ENCODE peak calls at places on chromosomes 3 and 15, in ten cellular contexts. A, P, N, V, H, Q, X, E, M and J are unnamed samples.

GRCh38 chr15:27414168-27414870 is 443.3 kb downstream of the GABRG3 start:
- DNase-seq in A (no peak), P (no peak), N (no peak), V (no peak), H (no peak), Q (peak; percentile 13), X (no peak), E (no peak), M (no peak), J (no peak)

GRCh38 chr3:120645083-120645800 is 36.8 kb downstream of the HGD start:
- DNase-seq in A (no peak), P (no peak), N (peak; percentile 29), V (no peak), H (no peak), Q (peak; percentile 34), X (no peak), E (peak; percentile 36), M (no peak), J (no peak)

GRCh38 chr3:50605901-50606326 is 5.7 kb downstream of the CISH start:
- DNase-seq in A (no peak), P (no peak), N (no peak), V (no peak), H (no peak), Q (no peak), X (peak; percentile 79), E (no peak), M (peak; percentile 57), J (no peak)

GRCh38 chr15:35023794-35024193 is 35.7 kb upstream of the ZNF770 start:
- DNase-seq in A (no peak), P (no peak), N (no peak), V (no peak), H (no peak), Q (no peak), X (no peak), E (no peak), M (no peak), J (peak; percentile 46)

GRCh38 chr15:88987951-88988671 is 74.9 kb upstream of the MFGE8 start:
- DNase-seq in A (no peak), P (peak; percentile 56), N (no peak), V (no peak), H (no peak), Q (no peak), X (no peak), E (no peak), M (no peak), J (peak; percentile 72)

GRCh38 chr15:39555885-39556284 is 25.0 kb upstream of the THBS1 start:
- DNase-seq in A (no peak), P (no peak), N (no peak), V (no peak), H (no peak), Q (peak; percentile 51), X (no peak), E (no peak), M (no peak), J (no peak)

GRCh38 chr3:191424871-191425270 is 36.1 kb upstream of the PYDC2 start:
- DNase-seq in A (no peak), P (no peak), N (no peak), V (no peak), H (no peak), Q (no peak), X (no peak), E (no peak), M (no peak), J (no peak)

GRCh38 chr3:53122933-53123305 is 7.3 kb downstream of the RFT1 start:
- DNase-seq in A (no peak), P (no peak), N (no peak), V (no peak), H (no peak), Q (no peak), X (no peak), E (no peak), M (no peak), J (no peak)

GRCh38 chr3:72145506-72146380 is 360.8 kb upstream of the PROK2 start:
- DNase-seq in A (no peak), P (no peak), N (no peak), V (no peak), H (no peak), Q (peak; percentile 40), X (no peak), E (peak; percentile 46), M (no peak), J (no peak)

GRCh38 chr3:149215474-149215873 is 6.2 kb downstream of the CP start:
- DNase-seq in A (no peak), P (no peak), N (no peak), V (no peak), H (no peak), Q (peak; percentile 39), X (no peak), E (no peak), M (no peak), J (no peak)

GRCh38 chr3:13077431-13078157 is 4.4 kb upstream of the IQSEC1 start:
- DNase-seq in A (no peak), P (no peak), N (peak; percentile 84), V (no peak), H (no peak), Q (no peak), X (peak; percentile 87), E (no peak), M (peak; percentile 81), J (no peak)

GRCh38 chr3:184428561-184429175 is 48.8 kb downstream of the CHRD start:
- DNase-seq in A (peak; percentile 15), P (no peak), N (peak; percentile 42), V (no peak), H (no peak), Q (no peak), X (no peak), E (no peak), M (no peak), J (no peak)

GRCh38 chr3:150348500-150348899 is 59.6 kb upstream of the TSC22D2 start:
- DNase-seq in A (peak; percentile 71), P (no peak), N (no peak), V (no peak), H (no peak), Q (peak; percentile 82), X (no peak), E (no peak), M (no peak), J (no peak)

GRCh38 chr3:174232658-174233429 is 626.3 kb upstream of the NAALADL2 start:
- DNase-seq in A (no peak), P (no peak), N (no peak), V (no peak), H (no peak), Q (no peak), X (no peak), E (no peak), M (no peak), J (peak; percentile 64)

GRCh38 chr3:13715167-13715954 is 164.5 kb downstream of the WNT7A start:
- DNase-seq in A (peak; percentile 34), P (peak; percentile 4), N (no peak), V (peak; percentile 10), H (peak; percentile 4), Q (no peak), X (no peak), E (no peak), M (no peak), J (peak; percentile 8)

GRCh38 chr3:63352008-63352279 is 73.8 kb downstream of the SYNPR start:
- DNase-seq in A (no peak), P (no peak), N (no peak), V (no peak), H (no peak), Q (no peak), X (no peak), E (no peak), M (no peak), J (no peak)

GRCh38 chr15:100899601-100900000 is 19.6 kb upstream of the LRRK1 start:
- DNase-seq in A (peak; percentile 40), P (no peak), N (no peak), V (no peak), H (no peak), Q (no peak), X (no peak), E (no peak), M (no peak), J (no peak)

GRCh38 chr15:92847841-92848240 is 52.3 kb upstream of the CHD2 start:
- DNase-seq in A (no peak), P (no peak), N (no peak), V (no peak), H (no peak), Q (no peak), X (no peak), E (no peak), M (no peak), J (no peak)

DNA sequence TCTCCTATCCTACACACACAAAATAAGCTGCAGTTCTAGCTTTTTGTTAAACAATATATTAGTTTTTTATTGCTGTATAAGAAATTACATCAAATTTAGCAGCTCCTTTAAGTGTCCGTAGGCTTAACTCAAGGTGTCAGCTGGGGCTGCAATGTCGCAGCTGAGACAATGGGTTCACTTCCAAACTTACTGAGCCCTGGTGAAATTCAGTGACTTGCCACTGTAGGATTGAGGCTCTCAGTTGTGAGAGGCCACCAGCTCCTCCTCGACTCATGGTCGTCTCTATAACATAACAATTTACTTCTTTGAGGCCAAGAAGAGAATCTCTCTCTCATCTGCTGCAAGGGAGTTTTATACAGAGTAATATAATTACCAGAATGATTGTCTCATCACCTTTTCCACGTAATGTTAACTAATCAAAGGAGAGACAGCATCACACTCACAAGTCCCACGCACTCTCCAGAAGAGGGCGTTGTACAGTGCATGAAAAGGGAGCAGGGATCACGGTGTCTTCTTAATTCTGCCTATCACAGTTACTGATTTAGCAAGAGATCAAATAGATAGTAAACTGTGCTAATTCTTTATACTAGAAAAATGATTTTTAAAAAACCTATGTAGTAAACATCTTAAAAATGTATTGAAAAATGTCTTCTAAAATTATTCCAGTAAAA is 735.6 kb upstream of the GBE1 start:
- DNase-seq in A (no peak), P (peak; percentile 36), N (no peak), V (no peak), H (no peak), Q (peak; percentile 46), X (no peak), E (peak; percentile 36), M (no peak), J (peak; percentile 50)
- TF ChIP-seq CTCF in A (no peak), P (no peak), N (no peak), V (no peak), H (peak; percentile 11), Q (peak; percentile 63), X (no peak), E (no peak), M (peak; percentile 36), J (peak; percentile 86)

GRCh38 chr3:153001428-153001827 is 160.6 kb upstream of the RAP2B start:
- DNase-seq in A (no peak), P (no peak), N (no peak), V (no peak), H (no peak), Q (no peak), X (no peak), E (no peak), M (no peak), J (no peak)
- TF ChIP-seq CTCF in A (no peak), P (no peak), N (no peak), V (no peak), H (no peak), Q (no peak), X (no peak), E (no peak), M (no peak), J (no peak)

GRCh38 chr3:195118671-195119070 is 152.3 kb downstream of the XXYLT1 start:
- DNase-seq in A (no peak), P (no peak), N (no peak), V (no peak), H (no peak), Q (peak; percentile 77), X (no peak), E (no peak), M (no peak), J (no peak)
- TF ChIP-seq CTCF in A (no peak), P (no peak), N (no peak), V (no peak), H (no peak), Q (no peak), X (no peak), E (no peak), M (no peak), J (no peak)

GRCh38 chr3:43742935-43743334 is 52.2 kb downstream of the ABHD5 start:
- DNase-seq in A (no peak), P (no peak), N (no peak), V (no peak), H (no peak), Q (peak; percentile 87), X (no peak), E (no peak), M (no peak), J (peak; percentile 5)
- TF ChIP-seq CTCF in A (no peak), P (no peak), N (no peak), V (no peak), H (no peak), Q (peak; percentile 35), X (no peak), E (no peak), M (peak; percentile 20), J (peak; percentile 52)